ENCODE peak calls at places on chromosomes 13 and 19, in four cellular contexts. R is nucleus accumbens, Z is brain pericyte, D is MV-4-11. L is an unnamed sample.

GRCh38 chr13:93861818-93862217 is 617.7 kb downstream of the DCT start:
- DNase-seq in R (no peak), Z (no peak), D (no peak), L (no peak)

GRCh38 chr19:28864577-28865042 is 348.3 kb downstream of the UQCRFS1 start:
- DNase-seq in R (no peak), Z (no peak), D (no peak), L (no peak)

GRCh38 chr13:27362064-27362751 is 62.2 kb upstream of the GTF3A start:
- DNase-seq in R (peak), Z (peak), D (peak), L (no peak)

GRCh38 chr13:92500192-92500591 is 726.4 kb upstream of the GPC6 start:
- DNase-seq in R (no peak), Z (no peak), D (no peak), L (no peak)

GRCh38 chr13:79392882-79393563 is 13.0 kb downstream of the RBM26 start:
- DNase-seq in R (no peak), Z (no peak), D (peak), L (no peak)

GRCh38 chr19:19732579-19733501 is at the start of gene ZNF14:
- DNase-seq in R (peak), Z (peak), D (peak), L (peak)

GRCh38 chr13:44516771-44517170 is 59.4 kb downstream of the TSC22D1 start:
- DNase-seq in R (no peak), Z (no peak), D (no peak), L (no peak)

GRCh38 chr13:51148952-51149573 is 38.0 kb upstream of the C13orf42 start:
- DNase-seq in R (no peak), Z (peak), D (no peak), L (peak)

GRCh38 chr13:51297556-51297955 is 41.9 kb upstream of the SERPINE3 start:
- DNase-seq in R (no peak), Z (no peak), D (no peak), L (no peak)

GRCh38 chr13:74979703-74980102 is 502.3 kb downstream of the TBC1D4 start:
- DNase-seq in R (no peak), Z (no peak), D (no peak), L (no peak)

GRCh38 chr19:8221161-8221560 is 12.0 kb downstream of the CERS4 start:
- DNase-seq in R (peak), Z (no peak), D (no peak), L (no peak)

GRCh38 chr19:41364546-41365391 is 820 bp upstream of the B9D2 start:
- DNase-seq in R (no peak), Z (no peak), D (peak), L (no peak)

GRCh38 chr19:38371081-38371480 is 3.3 kb upstream of the PSMD8 start:
- DNase-seq in R (no peak), Z (no peak), D (no peak), L (no peak)

GRCh38 chr19:20367811-20368294 is 197.7 kb downstream of the ZNF737 start:
- DNase-seq in R (no peak), Z (no peak), D (no peak), L (no peak)

GRCh38 chr13:96082640-96083039 is 7.3 kb upstream of the HS6ST3 start:
- DNase-seq in R (no peak), Z (no peak), D (no peak), L (no peak)

L was measured in SK-N-MC.